ENCODE peak calls at places on chromosome 10, in five cellular contexts. One of them, this sample, is unnamed.

GRCh38 chr10:21508987-21509334 is 16.5 kb downstream of the SKIDA1 start:
- DNase-seq in GOT3: no peak
- DNase-seq in stimulated activated naive CD8-positive, alpha-beta T cell treated with anti-CD3 and anti-CD28 coated beads, Interleukin-15, Interleukin-2, amounts not matched to agents 100 U/mL and 50 U/mL, for 24 hours: no peak
- DNase-seq in RPMI7951: no peak
- DNase-seq in Calu3: no peak
- DNase-seq in this sample: no peak

GRCh38 chr10:124936813-124937212 is 5.1 kb upstream of the ZRANB1 start:
- DNase-seq in GOT3: no peak
- DNase-seq in stimulated activated naive CD8-positive, alpha-beta T cell treated with anti-CD3 and anti-CD28 coated beads, Interleukin-15, Interleukin-2, amounts not matched to agents 100 U/mL and 50 U/mL, for 24 hours: no peak
- DNase-seq in RPMI7951: no peak
- DNase-seq in Calu3: no peak
- DNase-seq in this sample: no peak

GRCh38 chr10:59817806-59818205 is 64.6 kb upstream of the MRLN start:
- DNase-seq in GOT3: no peak
- DNase-seq in stimulated activated naive CD8-positive, alpha-beta T cell treated with anti-CD3 and anti-CD28 coated beads, Interleukin-15, Interleukin-2, amounts not matched to agents 100 U/mL and 50 U/mL, for 24 hours: no peak
- DNase-seq in RPMI7951: peak
- DNase-seq in Calu3: no peak
- DNase-seq in this sample: no peak

GRCh38 chr10:90775351-90776028 is 82.3 kb downstream of the HTR7 start:
- DNase-seq in GOT3: no peak
- DNase-seq in stimulated activated naive CD8-positive, alpha-beta T cell treated with anti-CD3 and anti-CD28 coated beads, Interleukin-15, Interleukin-2, amounts not matched to agents 100 U/mL and 50 U/mL, for 24 hours: no peak
- DNase-seq in RPMI7951: peak
- DNase-seq in Calu3: no peak
- DNase-seq in this sample: no peak

GRCh38 chr10:35329520-35329919 is 6.8 kb upstream of the CCNY start:
- DNase-seq in GOT3: no peak
- DNase-seq in stimulated activated naive CD8-positive, alpha-beta T cell treated with anti-CD3 and anti-CD28 coated beads, Interleukin-15, Interleukin-2, amounts not matched to agents 100 U/mL and 50 U/mL, for 24 hours: no peak
- DNase-seq in RPMI7951: no peak
- DNase-seq in Calu3: no peak
- DNase-seq in this sample: no peak

GRCh38 chr10:112658900-112659328 is 211.9 kb downstream of the VTI1A start:
- DNase-seq in GOT3: no peak
- DNase-seq in stimulated activated naive CD8-positive, alpha-beta T cell treated with anti-CD3 and anti-CD28 coated beads, Interleukin-15, Interleukin-2, amounts not matched to agents 100 U/mL and 50 U/mL, for 24 hours: no peak
- DNase-seq in RPMI7951: no peak
- DNase-seq in Calu3: peak
- DNase-seq in this sample: no peak

GRCh38 chr10:84176836-84177474 is 3.4 kb downstream of the GPR15LG start:
- DNase-seq in GOT3: no peak
- DNase-seq in stimulated activated naive CD8-positive, alpha-beta T cell treated with anti-CD3 and anti-CD28 coated beads, Interleukin-15, Interleukin-2, amounts not matched to agents 100 U/mL and 50 U/mL, for 24 hours: no peak
- DNase-seq in RPMI7951: no peak
- DNase-seq in Calu3: no peak
- DNase-seq in this sample: no peak

GRCh38 chr10:66980276-66980675 is 54.4 kb downstream of the LRRTM3 start:
- DNase-seq in GOT3: no peak
- DNase-seq in stimulated activated naive CD8-positive, alpha-beta T cell treated with anti-CD3 and anti-CD28 coated beads, Interleukin-15, Interleukin-2, amounts not matched to agents 100 U/mL and 50 U/mL, for 24 hours: no peak
- DNase-seq in RPMI7951: no peak
- DNase-seq in Calu3: no peak
- DNase-seq in this sample: no peak

GRCh38 chr10:63268139-63268797 is 135.1 kb downstream of the NRBF2 start:
- DNase-seq in GOT3: no peak
- DNase-seq in stimulated activated naive CD8-positive, alpha-beta T cell treated with anti-CD3 and anti-CD28 coated beads, Interleukin-15, Interleukin-2, amounts not matched to agents 100 U/mL and 50 U/mL, for 24 hours: no peak
- DNase-seq in RPMI7951: peak
- DNase-seq in Calu3: no peak
- DNase-seq in this sample: no peak

GRCh38 chr10:114437456-114438292 is 33.4 kb upstream of the AFAP1L2 start:
- DNase-seq in GOT3: no peak
- DNase-seq in stimulated activated naive CD8-positive, alpha-beta T cell treated with anti-CD3 and anti-CD28 coated beads, Interleukin-15, Interleukin-2, amounts not matched to agents 100 U/mL and 50 U/mL, for 24 hours: no peak
- DNase-seq in RPMI7951: peak
- DNase-seq in Calu3: peak
- DNase-seq in this sample: no peak

GRCh38 chr10:101136007-101136707 is 5.1 kb downstream of the TLX1 start:
- DNase-seq in GOT3: no peak
- DNase-seq in stimulated activated naive CD8-positive, alpha-beta T cell treated with anti-CD3 and anti-CD28 coated beads, Interleukin-15, Interleukin-2, amounts not matched to agents 100 U/mL and 50 U/mL, for 24 hours: no peak
- DNase-seq in RPMI7951: no peak
- DNase-seq in Calu3: no peak
- DNase-seq in this sample: no peak

This sample was measured in Peyer's patch.